ENCODE peak calls at places on chromosomes 3 and 15, in nine cellular contexts. One of them, this sample, is unnamed.

GRCh38 chr15:27587810-27588209 is 511.3 kb downstream of the OCA2 start:
- DNase-seq in GM23248: no peak
- DNase-seq in PC-3: no peak
- DNase-seq in GM23338: peak; percentile 96
- DNase-seq in HCT116: no peak
- DNase-seq in OCI-LY7: no peak
- DNase-seq in MM.1S: no peak
- DNase-seq in hepatocyte: peak; percentile 22
- DNase-seq in SK-N-SH: no peak
- DNase-seq in this sample: peak; percentile 88

GRCh38 chr3:70871909-70872656 is 559.6 kb upstream of the MDFIC2 start:
- DNase-seq in hepatocyte: no peak
- DNase-seq in PC-3: peak; percentile 35
- DNase-seq in GM23338: no peak
- DNase-seq in MM.1S: no peak
- DNase-seq in OCI-LY7: no peak
- DNase-seq in HCT116: no peak
- DNase-seq in GM23248: peak; percentile 92
- DNase-seq in SK-N-SH: no peak
- DNase-seq in this sample: no peak

GRCh38 chr3:41224120-41224806 is 25.0 kb downstream of the CTNNB1 start:
- DNase-seq in PC-3: peak; percentile 44
- DNase-seq in HCT116: no peak
- DNase-seq in GM23338: no peak
- DNase-seq in hepatocyte: no peak
- DNase-seq in SK-N-SH: no peak
- DNase-seq in MM.1S: no peak
- DNase-seq in OCI-LY7: no peak
- DNase-seq in GM23248: peak; percentile 93
- DNase-seq in this sample: no peak

GRCh38 chr3:52887166-52887565 is 10.2 kb downstream of the STIMATE start:
- DNase-seq in hepatocyte: no peak
- DNase-seq in SK-N-SH: no peak
- DNase-seq in PC-3: no peak
- DNase-seq in GM23248: no peak
- DNase-seq in GM23338: no peak
- DNase-seq in HCT116: no peak
- DNase-seq in MM.1S: no peak
- DNase-seq in OCI-LY7: no peak
- DNase-seq in this sample: no peak

GRCh38 chr15:101505610-101506337 is 16.3 kb upstream of the PCSK6 start:
- DNase-seq in SK-N-SH: no peak
- DNase-seq in HCT116: no peak
- DNase-seq in GM23248: no peak
- DNase-seq in MM.1S: no peak
- DNase-seq in OCI-LY7: no peak
- DNase-seq in GM23338: no peak
- DNase-seq in PC-3: no peak
- DNase-seq in hepatocyte: no peak
- DNase-seq in this sample: no peak

GRCh38 chr3:110667216-110667615 is 404.4 kb upstream of the NECTIN3 start:
- DNase-seq in GM23248: no peak
- DNase-seq in SK-N-SH: no peak
- DNase-seq in OCI-LY7: no peak
- DNase-seq in HCT116: no peak
- DNase-seq in hepatocyte: no peak
- DNase-seq in GM23338: no peak
- DNase-seq in MM.1S: no peak
- DNase-seq in PC-3: no peak
- DNase-seq in this sample: no peak

GRCh38 chr3:24480497-24480896 is 14.2 kb downstream of the THRB start:
- DNase-seq in hepatocyte: no peak
- DNase-seq in PC-3: no peak
- DNase-seq in HCT116: no peak
- DNase-seq in GM23248: no peak
- DNase-seq in MM.1S: no peak
- DNase-seq in OCI-LY7: no peak
- DNase-seq in GM23338: no peak
- DNase-seq in SK-N-SH: no peak
- DNase-seq in this sample: no peak

GRCh38 chr3:69290006-69290405 is 95.9 kb downstream of the FRMD4B start:
- DNase-seq in GM23338: no peak
- DNase-seq in PC-3: no peak
- DNase-seq in GM23248: no peak
- DNase-seq in SK-N-SH: no peak
- DNase-seq in MM.1S: no peak
- DNase-seq in HCT116: no peak
- DNase-seq in hepatocyte: no peak
- DNase-seq in OCI-LY7: no peak
- DNase-seq in this sample: no peak

GRCh38 chr3:143896486-143896885 is 48.2 kb upstream of the SLC9A9 start:
- DNase-seq in MM.1S: no peak
- DNase-seq in HCT116: no peak
- DNase-seq in SK-N-SH: no peak
- DNase-seq in hepatocyte: no peak
- DNase-seq in PC-3: no peak
- DNase-seq in GM23248: peak; percentile 16
- DNase-seq in OCI-LY7: no peak
- DNase-seq in GM23338: no peak
- DNase-seq in this sample: no peak

GRCh38 chr3:149898771-149899170 is 71.9 kb downstream of the PFN2 start:
- DNase-seq in OCI-LY7: no peak
- DNase-seq in GM23338: no peak
- DNase-seq in GM23248: peak; percentile 51
- DNase-seq in hepatocyte: peak; percentile 5
- DNase-seq in SK-N-SH: no peak
- DNase-seq in PC-3: no peak
- DNase-seq in HCT116: peak; percentile 12
- DNase-seq in MM.1S: no peak
- DNase-seq in this sample: no peak

GRCh38 chr15:37046876-37047614 is 53.3 kb downstream of the MEIS2 start:
- DNase-seq in HCT116: no peak
- DNase-seq in GM23338: peak; percentile 84
- DNase-seq in GM23248: peak; percentile 60
- DNase-seq in PC-3: peak; percentile 42
- DNase-seq in OCI-LY7: no peak
- DNase-seq in SK-N-SH: no peak
- DNase-seq in MM.1S: no peak
- DNase-seq in hepatocyte: no peak
- DNase-seq in this sample: peak; percentile 65

GRCh38 chr3:37751967-37752660 is 109.6 kb upstream of the CTDSPL start:
- DNase-seq in GM23338: no peak
- DNase-seq in PC-3: peak; percentile 18
- DNase-seq in MM.1S: no peak
- DNase-seq in SK-N-SH: no peak
- DNase-seq in hepatocyte: peak; percentile 36
- DNase-seq in OCI-LY7: no peak
- DNase-seq in GM23248: no peak
- DNase-seq in HCT116: no peak
- DNase-seq in this sample: no peak

GRCh38 chr3:182800508-182800907 is 7.2 kb downstream of the ATP11B start:
- DNase-seq in GM23248: no peak
- DNase-seq in OCI-LY7: no peak
- DNase-seq in hepatocyte: no peak
- DNase-seq in PC-3: no peak
- DNase-seq in HCT116: no peak
- DNase-seq in GM23338: no peak
- DNase-seq in MM.1S: no peak
- DNase-seq in SK-N-SH: no peak
- DNase-seq in this sample: no peak

GRCh38 chr3:182807056-182807455 is 13.8 kb downstream of the ATP11B start:
- DNase-seq in hepatocyte: no peak
- DNase-seq in GM23338: no peak
- DNase-seq in HCT116: no peak
- DNase-seq in OCI-LY7: no peak
- DNase-seq in MM.1S: no peak
- DNase-seq in SK-N-SH: no peak
- DNase-seq in PC-3: no peak
- DNase-seq in GM23248: no peak
- DNase-seq in this sample: no peak

GRCh38 chr3:182802413-182802812 is 9.1 kb downstream of the ATP11B start:
- DNase-seq in OCI-LY7: no peak
- DNase-seq in GM23338: peak; percentile 40
- DNase-seq in PC-3: no peak
- DNase-seq in HCT116: no peak
- DNase-seq in SK-N-SH: no peak
- DNase-seq in GM23248: no peak
- DNase-seq in hepatocyte: no peak
- DNase-seq in MM.1S: no peak
- DNase-seq in this sample: no peak

GRCh38 chr3:182803596-182803995 is 10.3 kb downstream of the ATP11B start:
- DNase-seq in HCT116: no peak
- DNase-seq in SK-N-SH: no peak
- DNase-seq in PC-3: peak; percentile 55
- DNase-seq in MM.1S: no peak
- DNase-seq in GM23338: no peak
- DNase-seq in hepatocyte: no peak
- DNase-seq in OCI-LY7: no peak
- DNase-seq in GM23248: no peak
- DNase-seq in this sample: no peak

GRCh38 chr3:182803006-182803405 is 9.7 kb downstream of the ATP11B start:
- DNase-seq in MM.1S: no peak
- DNase-seq in GM23248: no peak
- DNase-seq in hepatocyte: no peak
- DNase-seq in OCI-LY7: no peak
- DNase-seq in HCT116: no peak
- DNase-seq in GM23338: no peak
- DNase-seq in PC-3: no peak
- DNase-seq in SK-N-SH: no peak
- DNase-seq in this sample: no peak
- TF ChIP-seq EZH2phosphoT487 in MM.1S: no peak
- TF ChIP-seq EZH2phosphoT487 in GM23248: no peak
- TF ChIP-seq EZH2phosphoT487 in hepatocyte: no peak
- TF ChIP-seq EZH2phosphoT487 in OCI-LY7: no peak
- TF ChIP-seq EZH2phosphoT487 in HCT116: no peak
- TF ChIP-seq EZH2phosphoT487 in GM23338: no peak
- TF ChIP-seq EZH2phosphoT487 in PC-3: no peak
- TF ChIP-seq EZH2phosphoT487 in SK-N-SH: no peak
- TF ChIP-seq EZH2phosphoT487 in this sample: no peak

DNA sequence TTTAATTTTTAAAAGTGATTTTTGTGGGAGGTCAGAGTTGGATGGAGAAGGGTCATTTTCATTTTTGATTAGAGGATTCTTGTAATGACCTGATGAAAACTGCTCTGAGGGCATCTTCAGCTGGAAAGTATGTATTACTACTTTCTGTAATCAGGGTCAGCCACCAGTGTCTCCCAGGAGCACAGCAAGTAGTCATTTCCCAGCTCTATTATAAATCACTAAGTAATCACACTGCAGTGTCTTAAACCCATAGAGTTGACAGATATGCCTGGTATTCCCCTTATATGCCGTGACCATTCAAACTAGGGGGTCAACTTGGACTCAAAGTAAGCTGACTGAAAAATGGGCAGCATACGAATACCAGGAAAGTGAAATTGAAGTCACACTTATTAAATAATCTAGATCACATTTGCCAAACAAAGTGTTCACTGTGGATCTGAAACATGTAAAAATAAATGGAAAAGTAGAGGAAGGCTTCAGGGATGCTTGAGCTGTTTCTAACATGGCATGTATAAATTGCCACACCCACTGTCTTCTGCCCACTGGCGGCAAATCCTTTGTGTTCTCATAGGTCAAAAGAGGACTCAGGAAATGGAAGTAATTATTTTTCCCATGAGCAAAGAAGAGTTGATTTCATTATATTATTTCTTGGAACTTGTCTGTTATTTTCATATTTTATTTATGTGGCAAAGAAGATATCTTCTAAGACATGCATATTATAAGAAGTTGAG is 105.7 kb downstream of the MBNL1 start:
- DNase-seq in MM.1S: no peak
- DNase-seq in SK-N-SH: no peak
- DNase-seq in OCI-LY7: no peak
- DNase-seq in hepatocyte: no peak
- DNase-seq in PC-3: no peak
- DNase-seq in GM23248: peak; percentile 56
- DNase-seq in HCT116: no peak
- DNase-seq in GM23338: no peak
- DNase-seq in this sample: no peak
- H3K27ac ChIP-seq in MM.1S: no peak overlapping the region
- H3K27ac ChIP-seq in SK-N-SH: peak overlapping the region; percentile 90
- H3K27ac ChIP-seq in OCI-LY7: peak overlapping the region; percentile 92
- H3K27ac ChIP-seq in hepatocyte: no peak overlapping the region
- H3K27ac ChIP-seq in PC-3: no peak overlapping the region
- H3K27ac ChIP-seq in GM23248: peak overlapping the region; percentile 23
- H3K27ac ChIP-seq in HCT116: no peak overlapping the region
- H3K27ac ChIP-seq in GM23338: no peak overlapping the region
- H3K27ac ChIP-seq in this sample: no peak overlapping the region

DNA sequence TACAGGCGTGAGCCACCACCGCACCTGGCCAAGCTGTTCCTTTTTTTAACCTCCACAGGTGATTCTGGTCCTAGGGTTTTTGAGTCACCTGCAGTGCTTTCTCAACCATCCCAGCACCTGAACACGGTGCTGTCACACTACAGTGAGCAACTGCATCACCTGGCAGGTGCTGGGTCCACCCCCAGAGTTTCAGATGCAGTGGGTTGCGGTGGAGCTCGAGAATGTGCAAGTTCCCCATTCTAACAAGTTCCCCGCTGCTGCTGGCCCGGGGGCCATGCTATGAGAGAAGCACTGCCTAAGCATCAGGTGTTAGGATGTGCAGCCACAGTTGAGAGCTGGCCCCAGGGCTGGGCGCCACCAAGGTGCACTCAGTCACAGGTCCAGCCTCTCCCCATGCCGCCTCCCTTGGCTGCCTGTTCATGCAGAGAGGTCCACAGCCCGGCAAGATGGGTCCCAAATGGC is 18.0 kb downstream of the ISG20 start:
- DNase-seq in PC-3: no peak
- DNase-seq in MM.1S: peak; percentile 98
- DNase-seq in SK-N-SH: no peak
- DNase-seq in hepatocyte: no peak
- DNase-seq in OCI-LY7: peak; percentile 93
- DNase-seq in GM23338: no peak
- DNase-seq in GM23248: no peak
- DNase-seq in HCT116: no peak
- DNase-seq in this sample: no peak
- TF ChIP-seq EZH2phosphoT487 in PC-3: no peak
- TF ChIP-seq EZH2phosphoT487 in MM.1S: no peak
- TF ChIP-seq EZH2phosphoT487 in SK-N-SH: no peak
- TF ChIP-seq EZH2phosphoT487 in hepatocyte: no peak
- TF ChIP-seq EZH2phosphoT487 in OCI-LY7: no peak
- TF ChIP-seq EZH2phosphoT487 in GM23338: no peak
- TF ChIP-seq EZH2phosphoT487 in GM23248: no peak
- TF ChIP-seq EZH2phosphoT487 in HCT116: no peak
- TF ChIP-seq EZH2phosphoT487 in this sample: no peak

DNA sequence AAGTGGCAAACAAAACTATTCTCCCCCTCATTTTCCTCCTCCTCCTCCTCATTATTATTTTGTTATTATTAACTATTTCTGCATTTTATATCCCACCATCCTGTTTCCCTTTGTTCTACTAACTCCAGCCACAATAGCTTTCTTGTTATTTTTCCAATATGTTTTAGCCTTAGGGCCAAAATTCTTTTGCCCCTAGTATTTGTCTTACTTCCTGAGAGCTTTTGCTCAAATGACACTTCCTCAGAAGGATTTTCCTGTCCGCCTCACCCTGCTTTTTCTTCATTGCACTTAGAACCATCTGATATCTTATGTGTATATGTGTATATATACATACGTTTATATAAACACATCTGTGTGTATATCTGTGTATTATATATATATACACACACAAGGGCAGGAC is 32.7 kb upstream of the NUDT16 start:
- DNase-seq in PC-3: peak; percentile 90
- DNase-seq in HCT116: no peak
- DNase-seq in MM.1S: no peak
- DNase-seq in GM23338: no peak
- DNase-seq in GM23248: no peak
- DNase-seq in hepatocyte: no peak
- DNase-seq in OCI-LY7: no peak
- DNase-seq in SK-N-SH: no peak
- DNase-seq in this sample: no peak
- H3K27ac ChIP-seq in PC-3: peak overlapping the region; percentile 85
- H3K27ac ChIP-seq in HCT116: no peak overlapping the region
- H3K27ac ChIP-seq in MM.1S: no peak overlapping the region
- H3K27ac ChIP-seq in GM23338: no peak overlapping the region
- H3K27ac ChIP-seq in GM23248: peak overlapping the region; percentile 76
- H3K27ac ChIP-seq in hepatocyte: no peak overlapping the region
- H3K27ac ChIP-seq in OCI-LY7: no peak overlapping the region
- H3K27ac ChIP-seq in SK-N-SH: no peak overlapping the region
- H3K27ac ChIP-seq in this sample: no peak overlapping the region

This sample was measured in neural progenitor cell.